ENCODE peak calls at places on chromosomes 7 and 10, in ten cellular contexts. T is Caki2, C is kidney tubule cell, D is memory B cell, S is SIG-M5, A is neuronal stem cell, X is omental fat pad, N is hypothalamus, P is left lobe of liver, E is hippocampal formation. H is an unnamed sample.

GRCh38 chr7:39501358-39501757 is 64.8 kb upstream of the YAE1 start:
- DNase-seq in C (no peak), N (no peak), P (no peak), T (peak), E (no peak), D (no peak), X (no peak), S (no peak), A (no peak), H (no peak)

GRCh38 chr7:18167815-18168214 is 140.2 kb upstream of the PRPS1L1 start:
- DNase-seq in T (no peak), P (no peak), S (no peak), X (no peak), A (no peak), N (no peak), D (no peak), E (no peak), C (no peak), H (no peak)

GRCh38 chr10:73647211-73647874 is 6.1 kb upstream of the MYOZ1 start:
- DNase-seq in P (no peak), C (peak), A (peak), E (no peak), X (no peak), T (no peak), D (peak), N (peak), S (no peak), H (no peak)

GRCh38 chr10:89452193-89452592 is 37.8 kb downstream of the IFIT5 start:
- DNase-seq in A (no peak), N (no peak), P (no peak), D (no peak), E (no peak), S (no peak), T (no peak), X (no peak), C (no peak), H (no peak)

GRCh38 chr7:44184874-44185446 is 4.3 kb downstream of the GCK start:
- DNase-seq in X (no peak), A (no peak), C (peak), S (no peak), P (peak), D (no peak), E (no peak), T (no peak), N (no peak), H (no peak)

GRCh38 chr7:5077740-5078139 is 32.1 kb downstream of the RBAK start:
- DNase-seq in C (peak), P (no peak), T (no peak), A (no peak), D (no peak), E (peak), N (no peak), X (no peak), S (no peak), H (no peak)

GRCh38 chr7:147096629-147097028 is 980.0 kb downstream of the CNTNAP2 start:
- DNase-seq in T (no peak), X (no peak), N (no peak), P (no peak), A (no peak), S (no peak), C (no peak), E (no peak), D (no peak), H (no peak)

GRCh38 chr7:44098092-44099068 is 5.8 kb upstream of the AEBP1 start:
- DNase-seq in T (no peak), S (no peak), X (no peak), D (no peak), P (no peak), A (no peak), E (no peak), C (no peak), N (no peak), H (no peak)

GRCh38 chr10:72030762-72031543 is 57.4 kb downstream of the SPOCK2 start:
- DNase-seq in D (no peak), A (no peak), T (no peak), X (no peak), P (peak), N (no peak), C (no peak), E (no peak), S (no peak), H (no peak)

GRCh38 chr7:102439963-102440795 is 6.8 kb downstream of the ORAI2 start:
- DNase-seq in A (peak), X (no peak), E (no peak), D (no peak), N (no peak), P (no peak), T (peak), C (peak), S (no peak), H (no peak)

GRCh38 chr7:33979807-33980355 is 74.5 kb downstream of the BMPER start:
- DNase-seq in C (peak), S (no peak), X (no peak), N (no peak), D (no peak), T (peak), P (no peak), E (no peak), A (no peak), H (no peak)

GRCh38 chr10:76352300-76352699 is 920.9 kb downstream of the LRMDA start:
- DNase-seq in E (no peak), P (no peak), D (no peak), N (no peak), T (peak), X (no peak), A (no peak), S (no peak), C (peak), H (no peak)

GRCh38 chr10:36725581-36726520 is 399.5 kb upstream of the ANKRD30A start:
- DNase-seq in D (no peak), C (peak), N (peak), S (no peak), E (peak), T (peak), A (peak), P (no peak), X (no peak), H (no peak)

GRCh38 chr7:102975854-102976253 is 63.1 kb downstream of the LRRC17 start:
- DNase-seq in P (no peak), S (no peak), E (no peak), D (no peak), C (no peak), N (no peak), X (no peak), A (no peak), T (no peak), H (no peak)

GRCh38 chr10:33314788-33315561 is 19.5 kb downstream of the NRP1 start:
- DNase-seq in D (no peak), S (no peak), T (no peak), X (no peak), P (no peak), A (no peak), E (no peak), C (no peak), N (no peak), H (no peak)

GRCh38 chr10:121187375-121187774 is 336.2 kb downstream of the WDR11 start:
- DNase-seq in C (no peak), E (no peak), X (no peak), D (no peak), P (no peak), S (no peak), T (no peak), N (no peak), A (no peak), H (no peak)

H was measured in stimulated activated CD8-positive, alpha-beta memory T cell treated with anti-CD3 and anti-CD28 coated beads, Interleukin-7, amount 100 ng/mL, for 24 hours.